ENCODE peak calls at places on chromosomes 3 and 15, in six cellular contexts. P is suprapubic skin, K is esophagus muscularis mucosa, X is sigmoid colon, M is K562, G is stomach. D is an unnamed sample.

GRCh38 chr3:100966807-100967206 is 26.4 kb downstream of the ABI3BP start:
- DNase-seq in P (no peak), K (no peak), X (no peak), M (no peak), G (no peak), D (no peak)

GRCh38 chr3:34178415-34178814 is 380.0 kb downstream of the PDCD6IP start:
- DNase-seq in P (no peak), K (no peak), X (no peak), M (no peak), G (no peak), D (no peak)

GRCh38 chr15:68383161-68384074 is 48.5 kb downstream of the ITGA11 start:
- DNase-seq in P (peak), K (peak), X (peak), M (peak), G (peak), D (peak)

GRCh38 chr3:29643034-29643425 is 362.2 kb downstream of the RBMS3 start:
- DNase-seq in P (no peak), K (no peak), X (no peak), M (no peak), G (no peak), D (no peak)

GRCh38 chr15:94526071-94526689 is 294.8 kb downstream of the MCTP2 start:
- DNase-seq in P (no peak), K (no peak), X (no peak), M (no peak), G (no peak), D (no peak)

GRCh38 chr3:138426211-138426610 is 8.2 kb upstream of the ESYT3 start:
- DNase-seq in P (no peak), K (no peak), X (no peak), M (no peak), G (no peak), D (no peak)

GRCh38 chr15:81480645-81481053 is 106.6 kb upstream of the TMC3 start:
- DNase-seq in P (no peak), K (no peak), X (no peak), M (peak), G (no peak), D (no peak)

GRCh38 chr3:196967412-196968232 is 1.0 kb downstream of the PIGZ start:
- DNase-seq in P (no peak), K (no peak), X (no peak), M (no peak), G (no peak), D (no peak)

GRCh38 chr3:136831461-136831860 is 12.5 kb downstream of the SLC35G2 start:
- DNase-seq in P (no peak), K (no peak), X (no peak), M (no peak), G (no peak), D (no peak)

GRCh38 chr3:159829056-159829995 is 159.3 kb upstream of the IL12A start:
- DNase-seq in P (no peak), K (no peak), X (peak), M (no peak), G (no peak), D (peak)

GRCh38 chr15:70602834-70603560 is 160.4 kb downstream of the UACA start:
- DNase-seq in P (no peak), K (peak), X (no peak), M (no peak), G (no peak), D (no peak)

GRCh38 chr3:42214064-42214463 is 51.9 kb downstream of the CCK start:
- DNase-seq in P (no peak), K (no peak), X (no peak), M (no peak), G (no peak), D (no peak)

GRCh38 chr15:78923480-78924360 is 21.1 kb downstream of the CTSH start:
- DNase-seq in P (no peak), K (peak), X (no peak), M (no peak), G (no peak), D (no peak)

GRCh38 chr3:53702776-53703175 is 143.4 kb downstream of the CHDH start:
- DNase-seq in P (no peak), K (peak), X (no peak), M (no peak), G (no peak), D (no peak)

GRCh38 chr15:71480566-71480965 is 329.8 kb upstream of the NR2E3 start:
- DNase-seq in P (no peak), K (no peak), X (no peak), M (peak), G (no peak), D (no peak)

GRCh38 chr3:13419356-13420050 is 619 bp downstream of the NUP210 start:
- DNase-seq in P (no peak), K (no peak), X (no peak), M (peak), G (peak), D (peak)

GRCh38 chr3:182375921-182376320 is 417.4 kb upstream of the ATP11B start:
- DNase-seq in P (no peak), K (no peak), X (no peak), M (no peak), G (no peak), D (no peak)

GRCh38 chr3:46297658-46298423 is 55.6 kb downstream of the CCR3 start:
- DNase-seq in P (no peak), K (no peak), X (no peak), M (no peak), G (no peak), D (peak)

GRCh38 chr15:82663186-82663600 is 16.0 kb upstream of the CPEB1 start:
- DNase-seq in P (peak), K (no peak), X (no peak), M (peak), G (peak), D (peak)

GRCh38 chr15:59274126-59274970 is 67.7 kb downstream of the LDHAL6B start:
- DNase-seq in P (no peak), K (no peak), X (no peak), M (no peak), G (no peak), D (no peak)

GRCh38 chr15:60414016-60414682 is 16.4 kb upstream of the ANXA2 start:
- DNase-seq in P (no peak), K (no peak), X (no peak), M (no peak), G (no peak), D (no peak)

GRCh38 chr3:31775383-31775782 is 205.7 kb downstream of the OSBPL10 start:
- DNase-seq in P (no peak), K (no peak), X (no peak), M (no peak), G (no peak), D (no peak)

GRCh38 chr3:177300039-177300833 is 103.0 kb upstream of the TBL1XR1 start:
- DNase-seq in P (no peak), K (no peak), X (no peak), M (no peak), G (peak), D (peak)

GRCh38 chr3:188202358-188203138 is 48.6 kb downstream of the LPP start:
- DNase-seq in P (no peak), K (no peak), X (no peak), M (peak), G (no peak), D (no peak)

GRCh38 chr3:36648241-36649034 is 115.9 kb downstream of the DCLK3 start:
- DNase-seq in P (no peak), K (no peak), X (no peak), M (no peak), G (no peak), D (no peak)

GRCh38 chr3:79568938-79569337 is 198.9 kb downstream of the ROBO1 start:
- DNase-seq in P (no peak), K (no peak), X (no peak), M (no peak), G (no peak), D (no peak)

GRCh38 chr15:95872366-95872771 is 458.1 kb upstream of the NR2F2 start:
- DNase-seq in P (no peak), K (no peak), X (no peak), M (no peak), G (no peak), D (no peak)

GRCh38 chr15:74011610-74012009 is 17.1 kb downstream of the PML start:
- DNase-seq in P (no peak), K (no peak), X (peak), M (no peak), G (peak), D (peak)

GRCh38 chr3:40499952-40500351 is 5.9 kb upstream of the ZNF620 start:
- DNase-seq in P (no peak), K (no peak), X (no peak), M (no peak), G (no peak), D (no peak)

GRCh38 chr3:40398346-40398745 is 11.4 kb downstream of the ENTPD3 start:
- DNase-seq in P (no peak), K (no peak), X (no peak), M (no peak), G (no peak), D (no peak)

GRCh38 chr3:134083626-134084229 is 54.0 kb upstream of the SLCO2A1 start:
- DNase-seq in P (no peak), K (peak), X (no peak), M (no peak), G (no peak), D (no peak)

GRCh38 chr3:134326760-134327593 is 47.3 kb downstream of the AMOTL2 start:
- DNase-seq in P (peak), K (no peak), X (peak), M (no peak), G (no peak), D (no peak)

GRCh38 chr3:99962703-99963102 is 145.0 kb downstream of the CMSS1 start:
- DNase-seq in P (no peak), K (no peak), X (no peak), M (no peak), G (no peak), D (no peak)

DNA sequence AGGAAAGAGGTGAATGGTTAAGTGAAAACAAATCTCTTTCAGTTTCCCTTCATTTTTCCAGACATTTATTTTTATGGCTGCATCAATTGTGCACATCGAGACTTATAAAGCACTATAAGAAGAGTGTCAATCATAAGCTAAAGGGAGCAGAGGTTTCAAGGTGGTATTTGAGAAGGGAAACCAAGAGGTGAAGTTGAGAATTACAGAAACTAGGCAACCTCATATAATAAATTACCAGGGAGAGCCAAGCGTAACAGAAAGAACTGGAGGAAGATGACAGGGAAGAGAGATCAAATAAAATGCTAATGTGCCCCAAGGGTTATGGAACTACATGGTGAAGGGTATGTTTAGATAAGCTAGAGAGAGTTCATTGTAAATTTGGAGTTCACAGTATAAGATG is 6.3 kb upstream of the CCDC54 start:
- DNase-seq in P (no peak), K (no peak), X (no peak), M (no peak), G (no peak), D (no peak)
- TF ChIP-seq EP300 in P (no peak), K (no peak), X (no peak), M (no peak), G (no peak), D (no peak)

DNA sequence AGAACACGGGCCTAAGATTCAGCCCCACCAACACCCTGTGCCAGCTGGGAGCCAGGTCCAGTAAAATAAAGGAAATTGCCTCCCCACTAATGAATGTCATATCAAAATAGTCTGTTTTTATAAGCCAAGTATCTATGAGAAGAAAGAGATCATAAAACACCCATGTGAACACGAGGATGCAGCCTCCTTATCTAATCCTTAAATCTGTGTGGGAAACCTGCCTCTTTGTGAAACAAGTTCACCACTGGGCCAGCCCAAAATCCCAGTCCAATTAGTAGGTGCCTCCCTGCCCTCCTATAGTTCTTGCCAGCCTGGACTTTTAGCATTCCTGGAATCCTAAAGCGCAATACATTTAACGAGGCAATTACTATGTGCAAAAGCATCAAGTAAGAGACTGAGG is 42.0 kb downstream of the SCAPER start:
- DNase-seq in P (no peak), K (no peak), X (no peak), M (no peak), G (no peak), D (no peak)
- TF ChIP-seq POLR2AphosphoS5 in P (no peak), K (no peak), X (no peak), M (no peak), G (no peak), D (no peak)

GRCh38 chr15:92882697-92883642 is 17.2 kb upstream of the CHD2 start:
- DNase-seq in P (no peak), K (no peak), X (no peak), M (no peak), G (no peak), D (no peak)
- TF ChIP-seq EP300 in P (no peak), K (no peak), X (no peak), M (no peak), G (no peak), D (no peak)

DNA sequence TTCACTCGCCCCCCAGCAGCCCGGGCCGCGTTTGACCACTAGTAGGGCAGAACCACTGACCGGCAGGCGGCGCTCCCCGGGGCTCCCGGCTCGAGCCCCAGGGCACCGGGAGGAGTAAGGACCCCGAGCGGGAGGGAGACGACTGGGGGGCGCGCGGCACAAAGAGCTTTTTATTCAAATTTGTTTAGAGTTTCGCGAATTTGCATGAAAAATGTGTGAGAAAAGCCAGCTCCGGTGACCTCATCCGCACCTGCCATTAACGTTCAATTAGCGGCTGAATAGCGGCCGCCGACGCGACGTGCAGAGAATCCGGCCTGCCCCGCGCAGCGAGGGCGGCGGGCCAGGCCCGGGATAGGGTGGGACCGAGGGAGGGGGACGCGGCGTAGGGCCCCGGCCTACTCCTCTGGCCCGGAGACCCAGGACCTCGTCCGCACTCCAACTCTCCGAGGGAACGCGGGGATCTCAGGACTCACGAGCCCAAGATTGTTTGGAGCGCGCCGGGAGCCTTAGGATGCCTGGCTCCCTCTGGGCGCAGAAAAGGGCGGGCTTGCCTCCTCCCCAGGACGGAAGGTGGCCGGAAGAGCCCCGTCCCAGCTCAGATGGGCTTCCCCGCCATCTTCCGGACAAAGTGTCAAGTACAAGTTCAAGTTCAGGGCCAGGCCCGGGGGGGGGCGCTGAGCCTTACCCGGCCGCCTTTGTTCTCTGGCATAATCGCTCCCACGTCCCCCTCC is 64.9 kb upstream of the POLG start:
- DNase-seq in P (no peak), K (no peak), X (no peak), M (peak), G (no peak), D (peak)
- TF ChIP-seq POLR2AphosphoS5 in P (no peak), K (no peak), X (no peak), M (no peak), G (no peak), D (no peak)